ENCODE peak calls at places on chromosomes 4 and X, in five cellular contexts. U is effector memory CD4-positive, alpha-beta T cell; G is A549; Q is CD4-positive, CD25-positive, alpha-beta regulatory T cell; Z is body of pancreas. I is an unnamed sample.

GRCh38 chr4:84780719-84781118 is 185.8 kb downstream of the WDFY3 start:
- DNase-seq in U (no peak), G (no peak), Q (no peak), Z (no peak), I (no peak)

GRCh38 chrX:47227334-47227583 is 5.5 kb upstream of the USP11 start:
- DNase-seq in U (no peak), G (no peak), Q (no peak), Z (no peak), I (no peak)

GRCh38 chrX:71910526-71911022 is at the start of gene NHSL2:
- DNase-seq in U (no peak), G (no peak), Q (no peak), Z (peak; percentile 2), I (no peak)

GRCh38 chr4:151486166-151486565 is 77.2 kb downstream of the FHIP1A start:
- DNase-seq in U (no peak), G (no peak), Q (no peak), Z (no peak), I (no peak)

GRCh38 chr4:172758586-172759340 is 409.8 kb upstream of the GALNT7 start:
- DNase-seq in U (no peak), G (peak; percentile 21), Q (no peak), Z (no peak), I (no peak)

GRCh38 chrX:124232523-124233201 is 99.8 kb upstream of the TEX13D start:
- DNase-seq in U (no peak), G (no peak), Q (no peak), Z (no peak), I (no peak)

GRCh38 chr4:71231073-71231752 is 107.6 kb upstream of the SLC4A4 start:
- DNase-seq in U (no peak), G (no peak), Q (no peak), Z (peak; percentile 87), I (no peak)

GRCh38 chr4:131499139-131499873 is 1649.8 kb upstream of the PCDH10 start:
- DNase-seq in U (no peak), G (no peak), Q (no peak), Z (no peak), I (no peak)

GRCh38 chrX:40773809-40774208 is 38.5 kb upstream of the MED14 start:
- DNase-seq in U (no peak), G (no peak), Q (no peak), Z (no peak), I (no peak)

GRCh38 chr4:79831119-79831528 is 241.9 kb downstream of the ANTXR2 start:
- DNase-seq in U (no peak), G (no peak), Q (no peak), Z (no peak), I (no peak)

GRCh38 chr4:2260336-2261109 is 1.4 kb downstream of the MXD4 start:
- DNase-seq in U (no peak), G (no peak), Q (no peak), Z (peak; percentile 10), I (no peak)

GRCh38 chr4:88791274-88791673 is 93.6 kb upstream of the NAP1L5 start:
- DNase-seq in U (no peak), G (no peak), Q (peak; percentile 3), Z (no peak), I (no peak)

GRCh38 chr4:128159967-128160366 is 98.9 kb downstream of the LARP1B start:
- DNase-seq in U (no peak), G (no peak), Q (no peak), Z (no peak), I (no peak)

GRCh38 chr4:86924805-86925204 is 10.0 kb upstream of the AFF1 start:
- DNase-seq in U (no peak), G (no peak), Q (no peak), Z (no peak), I (no peak)

GRCh38 chr4:6501171-6501570 is 28.8 kb upstream of the PPP2R2C start:
- DNase-seq in U (no peak), G (no peak), Q (no peak), Z (no peak), I (no peak)

GRCh38 chr4:23906839-23907238 is 17.0 kb upstream of the PPARGC1A start:
- DNase-seq in U (no peak), G (no peak), Q (no peak), Z (no peak), I (no peak)

GRCh38 chr4:122992111-122992510 is 69.7 kb upstream of the NUDT6 start:
- DNase-seq in U (no peak), G (no peak), Q (no peak), Z (no peak), I (no peak)

GRCh38 chrX:137926090-137926489 is 360.2 kb downstream of the ZIC3 start:
- DNase-seq in U (no peak), G (no peak), Q (no peak), Z (no peak), I (no peak)

GRCh38 chr4:119244832-119245231 is 32.3 kb downstream of the USP53 start:
- DNase-seq in U (no peak), G (no peak), Q (no peak), Z (no peak), I (no peak)

GRCh38 chrX:53256446-53257041 is 24.8 kb downstream of the IQSEC2 start:
- DNase-seq in U (no peak), G (no peak), Q (no peak), Z (no peak), I (no peak)

GRCh38 chr4:78542373-78542772 is 9.2 kb upstream of the ANXA3 start:
- DNase-seq in U (no peak), G (no peak), Q (no peak), Z (no peak), I (no peak)

GRCh38 chr4:1508161-1509160 is 102.2 kb upstream of the NKX1-1 start:
- DNase-seq in U (no peak), G (no peak), Q (no peak), Z (no peak), I (no peak)

GRCh38 chr4:157048248-157048647 is 27.7 kb upstream of the GLRB start:
- DNase-seq in U (no peak), G (no peak), Q (no peak), Z (peak; percentile 45), I (no peak)

GRCh38 chrX:11380187-11380586 is 87.0 kb downstream of the AMELX start:
- DNase-seq in U (no peak), G (no peak), Q (no peak), Z (peak; percentile 7), I (no peak)

GRCh38 chr4:33696066-33696465 is 2548.2 kb downstream of the ARAP2 start:
- DNase-seq in U (no peak), G (no peak), Q (no peak), Z (no peak), I (no peak)

GRCh38 chr4:48725414-48725813 is 54.7 kb downstream of the FRYL start:
- DNase-seq in U (no peak), G (no peak), Q (no peak), Z (no peak), I (no peak)

GRCh38 chr4:148054275-148054674 is 322.4 kb downstream of the ARHGAP10 start:
- DNase-seq in U (no peak), G (no peak), Q (peak; percentile 23), Z (no peak), I (peak; percentile 54)

GRCh38 chrX:84188320-84188834 is 378 bp upstream of the RPS6KA6 start:
- DNase-seq in U (no peak), G (peak; percentile 48), Q (no peak), Z (peak; percentile 54), I (no peak)

GRCh38 chr4:102868153-102868781 is 525 bp upstream of the CISD2 start:
- DNase-seq in U (no peak), G (no peak), Q (no peak), Z (peak; percentile 10), I (no peak)

GRCh38 chr4:60590116-60590515 is 610.0 kb upstream of the ADGRL3 start:
- DNase-seq in U (no peak), G (no peak), Q (no peak), Z (no peak), I (no peak)

GRCh38 chrX:7926501-7926900 is 712 bp downstream of the PNPLA4 start:
- DNase-seq in U (no peak), G (no peak), Q (no peak), Z (no peak), I (no peak)

GRCh38 chr4:146585761-146586333 is 52.8 kb upstream of the POU4F2 start:
- DNase-seq in U (no peak), G (no peak), Q (no peak), Z (peak; percentile 2), I (no peak)

GRCh38 chrX:3268804-3269203 is 77.6 kb downstream of the MXRA5 start:
- DNase-seq in U (no peak), G (no peak), Q (no peak), Z (no peak), I (no peak)

GRCh38 chr4:37990731-37991130 is 30.5 kb downstream of the PTTG2 start:
- DNase-seq in U (no peak), G (no peak), Q (no peak), Z (no peak), I (no peak)
- H3K4me1 ChIP-seq in U (no peaks in the 10 kb centered on the region), G (no peaks in the 10 kb centered on the region), Q (no peaks in the 10 kb centered on the region), Z (peaks cover 46% of the 10 kb centered on the region), I (peaks cover 5% of the 10 kb centered on the region)

DNA sequence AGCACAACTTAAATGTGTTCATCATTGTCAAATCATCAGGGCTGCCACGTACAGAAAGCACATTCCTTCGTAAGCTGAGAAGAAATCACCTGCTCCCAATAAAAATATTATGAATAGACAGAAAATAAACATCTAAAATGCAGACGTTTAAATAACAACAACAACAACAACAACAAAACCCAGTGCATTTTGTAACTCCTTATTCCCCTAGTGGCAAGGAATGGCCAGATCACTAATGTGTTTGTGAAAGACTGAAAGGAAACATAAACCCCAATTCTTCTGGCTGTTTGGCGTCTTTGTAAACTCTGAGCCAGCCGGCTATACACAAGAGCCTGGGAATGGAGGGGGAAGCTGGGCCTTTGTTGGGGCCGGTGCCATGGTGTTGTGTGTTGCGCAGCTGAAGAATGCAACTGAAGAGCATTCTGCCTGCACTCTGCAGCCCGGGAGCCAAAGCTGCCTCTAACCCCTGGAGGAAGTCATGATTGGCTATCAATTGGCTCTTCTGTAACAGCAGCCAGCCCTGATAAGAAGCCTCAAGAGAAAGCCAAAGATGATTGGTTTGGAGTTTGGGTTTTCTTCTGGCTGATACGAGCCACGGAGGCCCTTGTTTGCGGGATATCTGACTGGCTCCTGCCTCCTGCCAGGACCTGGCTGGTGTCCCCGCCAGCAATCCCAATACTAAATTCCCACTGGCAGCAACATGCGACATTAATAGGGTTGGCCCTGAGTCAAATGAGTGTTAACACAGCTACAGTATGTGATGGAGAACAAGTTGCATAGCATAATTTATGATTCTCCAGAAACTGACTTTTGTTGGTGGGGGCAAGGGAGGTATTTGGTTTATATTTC is 89.7 kb upstream of the TFDP3 start:
- DNase-seq in U (no peak), G (no peak), Q (no peak), Z (peak; percentile 3), I (no peak)
- H3K4me1 ChIP-seq in U (no peaks in the 10 kb centered on the region), G (no peaks in the 10 kb centered on the region), Q (no peaks in the 10 kb centered on the region), Z (no peaks in the 10 kb centered on the region), I (no peaks in the 10 kb centered on the region)

GRCh38 chrX:130095249-130095648 is 15.0 kb downstream of the ELF4 start:
- DNase-seq in U (no peak), G (no peak), Q (no peak), Z (no peak), I (no peak)

GRCh38 chrX:130093271-130093670 is 17.0 kb downstream of the ELF4 start:
- DNase-seq in U (no peak), G (no peak), Q (no peak), Z (no peak), I (no peak)

GRCh38 chrX:130091976-130092522 is 18.2 kb downstream of the ELF4 start:
- DNase-seq in U (peak; percentile 86), G (no peak), Q (peak; percentile 87), Z (no peak), I (peak; percentile 83)

GRCh38 chrX:130097507-130098201 is 12.6 kb downstream of the ELF4 start:
- DNase-seq in U (peak; percentile 42), G (no peak), Q (peak; percentile 42), Z (no peak), I (peak; percentile 21)

GRCh38 chrX:130094712-130095111 is 15.6 kb downstream of the ELF4 start:
- DNase-seq in U (no peak), G (no peak), Q (no peak), Z (no peak), I (no peak)
- H3K4me1 ChIP-seq in U (peaks cover 51% of the 10 kb centered on the region), G (peaks cover 21% of the 10 kb centered on the region), Q (peaks cover 82% of the 10 kb centered on the region), Z (no peaks in the 10 kb centered on the region), I (peaks cover 64% of the 10 kb centered on the region)

GRCh38 chr4:108834787-108835384 is 72.0 kb upstream of the ETNPPL start:
- DNase-seq in U (no peak), G (no peak), Q (no peak), Z (no peak), I (no peak)
- H3K4me1 ChIP-seq in U (no peaks in the 10 kb centered on the region), G (no peaks in the 10 kb centered on the region), Q (no peaks in the 10 kb centered on the region), Z (no peaks in the 10 kb centered on the region), I (no peaks in the 10 kb centered on the region)